ENCODE peak calls at places on chromosomes 3 and 15, in six cellular contexts. Q, E, I, Y, R and M are unnamed samples.

GRCh38 chr3:160876568-160877100 is 120.6 kb downstream of the PPM1L start:
- DNase-seq in Q (no peak), E (no peak), I (no peak), Y (no peak), R (no peak), M (no peak)

GRCh38 chr15:82018201-82018600 is 27.6 kb downstream of the MEX3B start:
- DNase-seq in Q (no peak), E (no peak), I (peak; percentile 31), Y (no peak), R (no peak), M (no peak)

GRCh38 chr3:126582286-126582685 is 23.6 kb upstream of the C3orf22 start:
- DNase-seq in Q (no peak), E (no peak), I (no peak), Y (no peak), R (no peak), M (no peak)

GRCh38 chr3:3101660-3102458 is 8.3 kb downstream of the IL5RA start:
- DNase-seq in Q (no peak), E (no peak), I (no peak), Y (no peak), R (no peak), M (no peak)

GRCh38 chr15:94887406-94887805 is 656.0 kb downstream of the MCTP2 start:
- DNase-seq in Q (no peak), E (no peak), I (no peak), Y (peak; percentile 19), R (no peak), M (no peak)

GRCh38 chr3:150603888-150604319 is 783 bp downstream of the SELENOT start:
- DNase-seq in Q (no peak), E (no peak), I (no peak), Y (no peak), R (no peak), M (no peak)

GRCh38 chr3:45567730-45568172 is 26.8 kb upstream of the LIMD1 start:
- DNase-seq in Q (no peak), E (no peak), I (no peak), Y (no peak), R (no peak), M (peak; percentile 63)

GRCh38 chr3:43496740-43497375 is 125.0 kb downstream of the ANO10 start:
- DNase-seq in Q (no peak), E (no peak), I (peak; percentile 30), Y (no peak), R (no peak), M (no peak)

GRCh38 chr15:89175617-89176191 is 45.7 kb downstream of the RLBP1 start:
- DNase-seq in Q (no peak), E (no peak), I (no peak), Y (no peak), R (no peak), M (no peak)

GRCh38 chr3:183857863-183858262 is 26.8 kb downstream of the PARL start:
- DNase-seq in Q (no peak), E (peak; percentile 23), I (peak; percentile 2), Y (no peak), R (no peak), M (no peak)

GRCh38 chr3:17800232-17800631 is 57.8 kb upstream of the TBC1D5 start:
- DNase-seq in Q (peak; percentile 4), E (no peak), I (no peak), Y (peak; percentile 39), R (no peak), M (no peak)

GRCh38 chr15:63818191-63818590 is 15.6 kb downstream of the HERC1 start:
- DNase-seq in Q (peak; percentile 5), E (peak; percentile 2), I (peak; percentile 76), Y (no peak), R (no peak), M (no peak)

GRCh38 chr15:63339836-63340235 is 41.8 kb downstream of the CA12 start:
- DNase-seq in Q (no peak), E (no peak), I (no peak), Y (no peak), R (no peak), M (no peak)

GRCh38 chr3:41450416-41451231 is 251.3 kb downstream of the CTNNB1 start:
- DNase-seq in Q (no peak), E (no peak), I (no peak), Y (no peak), R (no peak), M (no peak)

GRCh38 chr15:64895285-64896065 is 16.2 kb upstream of the ANKDD1A start:
- DNase-seq in Q (peak; percentile 49), E (no peak), I (peak; percentile 68), Y (no peak), R (peak; percentile 55), M (no peak)

DNA sequence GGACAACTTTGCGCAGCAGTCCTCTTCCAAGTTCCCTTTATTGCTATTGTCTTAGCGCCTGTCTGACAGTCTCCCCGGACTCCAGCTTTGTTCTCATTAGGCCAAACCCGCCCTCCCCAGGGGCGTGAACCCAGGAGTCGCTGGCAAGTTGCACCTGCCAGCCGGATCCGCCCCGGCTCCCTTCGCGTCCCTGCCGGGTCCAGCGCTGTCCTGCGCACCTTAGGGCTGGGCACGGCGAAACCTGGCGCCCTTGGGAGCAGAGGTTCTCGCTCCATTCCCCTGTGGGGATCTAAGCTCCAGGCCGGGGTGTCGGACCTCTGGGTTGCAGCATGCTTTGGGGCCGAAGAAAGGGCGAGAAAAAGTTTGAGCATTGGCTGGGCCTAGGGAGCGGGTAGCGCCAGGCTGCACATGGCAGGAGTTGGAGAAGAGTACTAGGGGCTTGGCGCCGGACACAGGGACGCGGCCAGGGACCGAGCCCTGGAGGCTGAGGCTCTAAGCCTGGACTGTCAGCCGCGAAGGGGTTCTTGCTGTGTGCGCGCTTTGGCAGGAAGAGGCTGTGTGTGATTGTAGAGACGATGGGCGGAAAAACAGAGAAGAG is 335.1 kb upstream of the THRB start:
- DNase-seq in Q (no peak), E (no peak), I (peak; percentile 4), Y (no peak), R (no peak), M (no peak)
- H3K4me3 ChIP-seq in Q (peak overlapping the region; percentile 17), E (peak overlapping the region; percentile 50), I (peak overlapping the region; percentile 64), Y (peak overlapping the region; percentile 42), R (no peak overlapping the region), M (peak overlapping the region; percentile 49)

GRCh38 chr15:93658026-93658790 is 569.2 kb upstream of the RGMA start:
- DNase-seq in Q (no peak), E (no peak), I (no peak), Y (no peak), R (no peak), M (no peak)
- H3K4me3 ChIP-seq in Q (no peak overlapping the region), E (no peak overlapping the region), I (no peak overlapping the region), Y (no peak overlapping the region), R (no peak overlapping the region), M (no peak overlapping the region)

GRCh38 chr3:27585429-27585828 is 101.2 kb upstream of the SLC4A7 start:
- DNase-seq in Q (no peak), E (no peak), I (no peak), Y (peak; percentile 66), R (no peak), M (no peak)

GRCh38 chr3:27589795-27590194 is 105.6 kb upstream of the SLC4A7 start:
- DNase-seq in Q (peak; percentile 50), E (peak; percentile 70), I (peak; percentile 52), Y (no peak), R (no peak), M (no peak)

GRCh38 chr3:27590437-27591320 is 106.5 kb upstream of the SLC4A7 start:
- DNase-seq in Q (peak; percentile 63), E (peak; percentile 65), I (peak; percentile 74), Y (peak; percentile 41), R (no peak), M (no peak)

GRCh38 chr3:27581852-27582251 is 97.7 kb upstream of the SLC4A7 start:
- DNase-seq in Q (no peak), E (no peak), I (no peak), Y (no peak), R (no peak), M (no peak)

GRCh38 chr3:27584874-27585273 is 100.7 kb upstream of the SLC4A7 start:
- DNase-seq in Q (no peak), E (no peak), I (no peak), Y (no peak), R (no peak), M (no peak)
- H3K4me3 ChIP-seq in Q (no peak overlapping the region), E (no peak overlapping the region), I (no peak overlapping the region), Y (no peak overlapping the region), R (no peak overlapping the region), M (no peak overlapping the region)

GRCh38 chr15:73685981-73686380 is 1.8 kb downstream of the CD276 start:
- DNase-seq in Q (peak; percentile 62), E (no peak), I (no peak), Y (no peak), R (no peak), M (peak; percentile 59)
- H3K4me3 ChIP-seq in Q (peak overlapping the region; percentile 88), E (peak overlapping the region; percentile 82), I (peak overlapping the region; percentile 82), Y (peak overlapping the region; percentile 87), R (no peak overlapping the region), M (peak overlapping the region; percentile 61)

DNA sequence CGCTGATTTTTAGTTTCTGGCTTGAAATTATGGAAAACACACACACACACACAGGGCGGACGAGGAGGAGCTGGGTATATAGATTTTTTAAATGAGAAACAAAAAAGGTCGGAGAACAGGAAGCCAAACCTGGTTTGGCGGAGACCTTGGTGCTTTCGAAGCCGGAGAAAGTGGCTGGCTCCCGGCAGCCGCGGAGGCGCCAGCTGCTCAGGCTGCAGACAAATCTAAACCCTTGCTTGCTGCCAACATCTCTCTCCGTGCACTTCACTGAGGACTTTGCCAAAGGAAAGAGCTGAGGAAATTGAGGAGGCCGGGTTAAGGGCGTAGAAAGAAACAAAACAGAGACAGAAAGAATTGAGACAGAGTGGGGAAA is 2.1 kb downstream of the ZIC1 start:
- DNase-seq in Q (peak; percentile 26), E (no peak), I (peak; percentile 40), Y (no peak), R (no peak), M (no peak)
- H3K4me3 ChIP-seq in Q (peak overlapping the region; percentile 25), E (peak overlapping the region; percentile 82), I (peak overlapping the region; percentile 13), Y (no peak overlapping the region), R (no peak overlapping the region), M (peak overlapping the region; percentile 38)

GRCh38 chr15:67825880-67826716 is 789 bp downstream of the SKOR1 start:
- DNase-seq in Q (no peak), E (no peak), I (no peak), Y (no peak), R (no peak), M (no peak)
- H3K4me3 ChIP-seq in Q (no peak overlapping the region), E (no peak overlapping the region), I (no peak overlapping the region), Y (no peak overlapping the region), R (no peak overlapping the region), M (peak overlapping the region; percentile 22)